ENCODE peak calls at places on chromosomes 5 and 9, in five cellular contexts. A is CD4-positive, alpha-beta T cell; G is NCI-H1436 treated with DMSO at 0.1 percent for 48 hours; M is HL-60; C is ovary. J is an unnamed sample.
A peak's percentile ranks its signal among the peaks of the same experiment; 100 is the strongest.

GRCh38 chr5:159067201-159067600 is 32.5 kb downstream of the EBF1 start:
- DNase-seq in G (no peak), A (no peak), C (no peak), M (no peak), J (no peak)

GRCh38 chr5:146520731-146521130 is 4.7 kb upstream of the GPR151 start:
- DNase-seq in G (no peak), A (no peak), M (no peak), C (no peak), J (peak; percentile 24)

GRCh38 chr9:15205632-15206243 is 101.3 kb downstream of the TTC39B start:
- DNase-seq in C (no peak), M (no peak), G (no peak), A (no peak), J (no peak)

GRCh38 chr5:59367791-59368394 is 525.6 kb downstream of the PDE4D start:
- DNase-seq in M (no peak), A (peak; percentile 26), G (no peak), C (peak; percentile 48), J (peak; percentile 71)

GRCh38 chr9:99431103-99431502 is 209.0 kb downstream of the SEC61B start:
- DNase-seq in M (no peak), A (no peak), G (no peak), C (no peak), J (peak; percentile 86)

GRCh38 chr9:15461601-15462000 is 38.9 kb downstream of the SNAPC3 start:
- DNase-seq in M (no peak), C (no peak), A (no peak), G (no peak), J (no peak)

GRCh38 chr9:89421595-89421994 is 76.3 kb downstream of the SEMA4D start:
- DNase-seq in C (no peak), G (no peak), M (no peak), A (no peak), J (peak; percentile 52)

GRCh38 chr5:145975361-145976066 is 39.1 kb downstream of the SH3RF2 start:
- DNase-seq in A (no peak), M (no peak), C (no peak), G (no peak), J (peak; percentile 98)

GRCh38 chr9:109705515-109705914 is 74.5 kb upstream of the PALM2AKAP2 start:
- DNase-seq in A (no peak), G (no peak), C (no peak), M (no peak), J (peak; percentile 48)

GRCh38 chr5:132261881-132262845 is 4.7 kb downstream of the PDLIM4 start:
- DNase-seq in A (no peak), C (no peak), M (no peak), G (no peak), J (no peak)

GRCh38 chr9:1337169-1337568 is 287.0 kb downstream of the DMRT2 start:
- DNase-seq in G (no peak), A (no peak), C (no peak), M (no peak), J (peak; percentile 7)

GRCh38 chr9:38061326-38061947 is 7.6 kb downstream of the SHB start:
- DNase-seq in M (no peak), G (no peak), C (peak; percentile 4), A (no peak), J (peak; percentile 44)

GRCh38 chr9:113541019-113541900 is 77.7 kb downstream of the RGS3 start:
- DNase-seq in G (no peak), A (no peak), C (peak; percentile 32), M (no peak), J (no peak)

GRCh38 chr9:98974994-98975712 is 31.4 kb downstream of the COL15A1 start:
- DNase-seq in G (no peak), A (peak; percentile 76), M (peak; percentile 55), C (peak; percentile 93), J (peak; percentile 79)

GRCh38 chr5:143241892-143242291 is 161.6 kb downstream of the NR3C1 start:
- DNase-seq in A (no peak), G (no peak), C (no peak), M (no peak), J (no peak)

GRCh38 chr9:83708515-83709158 is 879 bp upstream of the UBQLN1 start:
- DNase-seq in A (peak; percentile 7), C (peak; percentile 63), G (no peak), M (peak; percentile 78), J (peak; percentile 58)

GRCh38 chr5:123120197-123120596 is 31.2 kb downstream of the PRDM6 start:
- DNase-seq in C (no peak), A (no peak), M (no peak), G (no peak), J (peak; percentile 25)

GRCh38 chr9:94853887-94854286 is 127.4 kb downstream of the AOPEP start:
- DNase-seq in M (no peak), C (no peak), A (no peak), G (no peak), J (peak; percentile 57)

GRCh38 chr5:105885266-105885665 is 1785.5 kb downstream of the EFNA5 start:
- DNase-seq in G (no peak), A (no peak), C (no peak), M (no peak), J (no peak)

GRCh38 chr5:12691330-12691729 is 787.1 kb upstream of the CTNND2 start:
- DNase-seq in G (no peak), M (no peak), A (no peak), C (no peak), J (no peak)

GRCh38 chr9:114314881-114315722 is 7.8 kb upstream of the ORM1 start:
- DNase-seq in A (no peak), M (no peak), G (no peak), C (peak; percentile 34), J (no peak)

GRCh38 chr9:78397045-78397843 is 100.3 kb downstream of the PSAT1 start:
- DNase-seq in A (no peak), M (no peak), C (no peak), G (peak; percentile 87), J (peak; percentile 17)

GRCh38 chr9:116471943-116472506 is 215.1 kb upstream of the TRIM32 start:
- DNase-seq in A (no peak), C (no peak), M (no peak), G (no peak), J (no peak)

GRCh38 chr5:75885849-75886596 is 168.8 kb upstream of the POC5 start:
- DNase-seq in M (no peak), A (no peak), G (no peak), C (no peak), J (peak; percentile 34)

GRCh38 chr9:3807601-3808000 is 281.8 kb upstream of the RFX3 start:
- DNase-seq in A (no peak), C (no peak), G (no peak), M (no peak), J (no peak)